ENCODE peak calls at places on chromosome 5, in ten cellular contexts. P is left ventricle myocardium inferior; K is GM23248; B is CD4-positive, CD25-positive, alpha-beta regulatory T cell; Y is adipocyte; N is H1; L is kidney epithelial cell; R is CD8-positive, alpha-beta memory T cell; Z is Peyer's patch; D is right lobe of liver. C is an unnamed sample.

GRCh38 chr5:139799359-139799758 is 3.8 kb downstream of the PSD2 start:
- DNase-seq in L (no peak), R (no peak), Y (no peak), P (no peak), B (no peak), N (no peak), D (no peak), K (no peak), Z (no peak), C (no peak)

GRCh38 chr5:106269252-106269843 is 1401.4 kb downstream of the EFNA5 start:
- DNase-seq in D (no peak), Y (peak; percentile 64), P (no peak), R (no peak), Z (no peak), B (no peak), K (peak; percentile 50), L (peak; percentile 1), N (no peak), C (peak; percentile 44)

GRCh38 chr5:16626696-16627264 is 10.0 kb upstream of the RETREG1 start:
- DNase-seq in R (no peak), P (no peak), N (no peak), B (peak; percentile 47), K (peak; percentile 15), D (no peak), Z (no peak), Y (peak; percentile 59), L (no peak), C (no peak)

GRCh38 chr5:171342362-171343111 is 33.5 kb downstream of the TLX3 start:
- DNase-seq in B (peak; percentile 19), D (peak; percentile 51), N (peak; percentile 56), R (no peak), P (no peak), K (peak; percentile 84), L (peak; percentile 7), Y (peak; percentile 88), Z (peak; percentile 66), C (peak; percentile 65)

GRCh38 chr5:111950660-111951059 is 193.7 kb upstream of the NREP start:
- DNase-seq in D (no peak), R (no peak), Y (no peak), B (no peak), N (no peak), K (peak; percentile 90), P (no peak), Z (no peak), L (no peak), C (peak; percentile 40)

GRCh38 chr5:1763548-1763911 is 36.1 kb downstream of the MRPL36 start:
- DNase-seq in Z (peak; percentile 56), L (no peak), P (no peak), R (no peak), K (peak; percentile 85), B (peak; percentile 30), Y (peak; percentile 83), D (peak; percentile 48), N (peak; percentile 64), C (peak; percentile 71)

GRCh38 chr5:95842955-95843544 is 20.5 kb upstream of the GLRX start:
- DNase-seq in N (no peak), D (peak; percentile 72), K (peak; percentile 35), R (peak; percentile 38), P (peak; percentile 59), L (no peak), Y (peak; percentile 11), Z (peak; percentile 88), B (peak; percentile 49), C (peak; percentile 84)

GRCh38 chr5:86039351-86039750 is 578.4 kb upstream of the COX7C start:
- DNase-seq in L (no peak), N (no peak), B (no peak), P (no peak), R (no peak), Z (no peak), K (no peak), Y (no peak), D (no peak), C (no peak)

GRCh38 chr5:14374100-14374499 is 207.5 kb upstream of the OTULINL start:
- DNase-seq in Y (no peak), P (no peak), K (no peak), Z (no peak), N (no peak), L (no peak), R (no peak), B (no peak), D (no peak), C (no peak)

GRCh38 chr5:110977927-110978326 is 93.6 kb upstream of the TSLP start:
- DNase-seq in K (no peak), D (no peak), L (no peak), Z (no peak), B (no peak), R (no peak), P (no peak), Y (no peak), N (no peak), C (no peak)

GRCh38 chr5:158660726-158661125 is 439.0 kb downstream of the EBF1 start:
- DNase-seq in Y (no peak), L (no peak), R (no peak), Z (no peak), D (no peak), P (no peak), K (peak; percentile 86), B (no peak), N (no peak), C (peak; percentile 56)

GRCh38 chr5:143161893-143162520 is 241.5 kb downstream of the NR3C1 start:
- DNase-seq in Z (peak; percentile 67), D (no peak), N (no peak), P (no peak), Y (peak; percentile 81), K (peak; percentile 96), L (no peak), R (no peak), B (no peak), C (peak; percentile 52)

GRCh38 chr5:143985832-143986485 is 174.0 kb downstream of the HMHB1 start:
- DNase-seq in Z (no peak), K (peak; percentile 87), R (no peak), B (no peak), D (no peak), P (no peak), N (no peak), Y (peak; percentile 54), L (no peak), C (peak; percentile 51)

GRCh38 chr5:126676195-126676624 is 75.5 kb downstream of the PHAX start:
- DNase-seq in L (no peak), Y (peak; percentile 85), D (peak; percentile 63), K (peak; percentile 72), Z (peak; percentile 83), P (no peak), N (peak; percentile 62), B (peak; percentile 78), R (peak; percentile 60), C (peak; percentile 22)

GRCh38 chr5:15012061-15012460 is 140.5 kb upstream of the ANKH start:
- DNase-seq in Y (no peak), B (no peak), L (no peak), D (no peak), P (no peak), N (no peak), Z (no peak), R (no peak), K (no peak), C (no peak)

GRCh38 chr5:98231089-98231488 is 542.4 kb upstream of the RGMB start:
- DNase-seq in B (no peak), K (no peak), P (no peak), D (no peak), N (no peak), Y (no peak), L (no peak), Z (no peak), R (no peak), C (no peak)
- H3K4me3 ChIP-seq in B (no peak overlapping the region), K (no peak overlapping the region), P (no peak overlapping the region), D (no peak overlapping the region), N (no peak overlapping the region), Y (no peak overlapping the region), L (no peak overlapping the region), Z (no peak overlapping the region), R (no peak overlapping the region), C (no peak overlapping the region)

GRCh38 chr5:37086466-37087178 is 162.6 kb downstream of the CPLANE1 start:
- DNase-seq in Z (peak; percentile 62), R (no peak), B (no peak), L (peak; percentile 9), P (no peak), K (peak; percentile 42), Y (peak; percentile 17), N (no peak), D (no peak), C (peak; percentile 71)

GRCh38 chr5:37088041-37088440 is 161.1 kb downstream of the CPLANE1 start:
- DNase-seq in D (no peak), P (no peak), K (no peak), Z (no peak), N (no peak), R (no peak), Y (no peak), L (no peak), B (no peak), C (no peak)

GRCh38 chr5:37090123-37090726 is 159.0 kb downstream of the CPLANE1 start:
- DNase-seq in L (no peak), R (no peak), Z (no peak), P (no peak), K (no peak), N (no peak), D (no peak), Y (no peak), B (no peak), C (no peak)

DNA sequence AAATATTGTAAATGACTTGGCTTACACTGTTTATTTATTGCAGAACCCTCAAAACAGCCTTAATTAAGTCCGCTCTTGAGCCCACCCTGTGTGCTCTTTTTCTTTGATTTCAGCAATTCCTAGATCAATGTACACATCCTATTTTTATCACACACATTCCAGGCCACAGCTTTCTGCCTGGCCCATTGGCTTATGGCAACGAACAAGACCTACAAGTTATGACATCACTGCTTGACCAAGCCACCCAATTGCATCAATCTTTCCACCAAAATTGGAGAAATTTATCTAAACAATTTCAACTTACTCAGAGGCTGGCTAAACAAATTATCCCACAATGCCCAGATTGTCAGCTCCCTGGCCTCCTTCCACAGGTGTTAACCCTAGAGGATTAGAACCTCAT is 158.4 kb downstream of the CPLANE1 start:
- DNase-seq in R (no peak), Z (no peak), P (no peak), B (no peak), Y (no peak), K (no peak), D (no peak), L (no peak), N (no peak), C (no peak)
- H3K27me3 ChIP-seq in R (no peaks in the 10 kb centered on the region), Z (no peaks in the 10 kb centered on the region), P (no peaks in the 10 kb centered on the region), B (no peaks in the 10 kb centered on the region), Y (no peaks in the 10 kb centered on the region), K (no peaks in the 10 kb centered on the region), D (no peaks in the 10 kb centered on the region), L (no peaks in the 10 kb centered on the region), N (peaks cover 16% of the 10 kb centered on the region), C (no peaks in the 10 kb centered on the region)

GRCh38 chr5:78785454-78785853 is 136.9 kb upstream of the LHFPL2 start:
- DNase-seq in B (no peak), Z (no peak), R (no peak), K (no peak), Y (no peak), P (no peak), D (no peak), N (no peak), L (no peak), C (no peak)
- H3K4me3 ChIP-seq in B (no peak overlapping the region), Z (no peak overlapping the region), R (no peak overlapping the region), K (no peak overlapping the region), Y (no peak overlapping the region), P (no peak overlapping the region), D (no peak overlapping the region), N (no peak overlapping the region), L (no peak overlapping the region), C (no peak overlapping the region)

DNA sequence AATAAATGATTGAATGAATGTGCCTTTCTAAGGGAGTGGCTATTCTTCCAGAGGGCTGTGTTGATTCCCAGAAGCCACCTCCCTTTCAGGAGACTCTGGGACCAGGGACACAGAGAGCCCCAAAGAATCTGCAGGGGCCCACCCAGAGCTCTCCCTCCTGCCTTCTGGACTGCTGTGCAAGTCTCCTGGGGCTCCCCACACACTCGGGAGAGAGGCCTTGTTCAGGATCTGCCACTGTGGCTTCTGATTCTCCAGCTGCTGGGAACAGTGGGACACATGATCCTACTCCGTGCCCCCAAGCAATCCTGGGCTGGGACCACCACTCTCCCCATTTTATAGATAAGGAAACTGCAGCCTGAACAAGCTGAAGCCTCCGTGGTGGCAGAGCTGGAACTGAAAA is 23.6 kb downstream of the CAMK2A start:
- DNase-seq in L (no peak), D (no peak), Z (no peak), R (no peak), P (no peak), K (no peak), B (no peak), Y (no peak), N (no peak), C (no peak)
- H3K27me3 ChIP-seq in L (no peaks in the 10 kb centered on the region), D (no peaks in the 10 kb centered on the region), Z (no peaks in the 10 kb centered on the region), R (no peaks in the 10 kb centered on the region), P (no peaks in the 10 kb centered on the region), K (no peaks in the 10 kb centered on the region), B (no peaks in the 10 kb centered on the region), Y (no peaks in the 10 kb centered on the region), N (no peaks in the 10 kb centered on the region), C (no peaks in the 10 kb centered on the region)